ENCODE peak calls at places on chromosomes 13 and 19, in five cellular contexts. U, W, P, X and M are unnamed samples.

GRCh38 chr13:79909664-79910063 is 428.7 kb downstream of the NDFIP2 start:
- DNase-seq in U (no peak), X (no peak), W (no peak), P (no peak), M (no peak)

GRCh38 chr19:18301718-18302111 is 20.3 kb upstream of the JUND start:
- DNase-seq in P (no peak), X (no peak), W (no peak), U (no peak), M (no peak)

GRCh38 chr13:39144941-39145533 is 106.8 kb downstream of the NHLRC3 start:
- DNase-seq in W (peak; percentile 65), X (peak; percentile 76), P (peak; percentile 82), U (peak; percentile 81), M (peak; percentile 50)

GRCh38 chr19:3275068-3275582 is 50.7 kb downstream of the CELF5 start:
- DNase-seq in X (peak; percentile 86), P (peak; percentile 87), W (peak; percentile 10), U (no peak), M (no peak)

GRCh38 chr13:72390909-72391308 is 336.5 kb downstream of the MZT1 start:
- DNase-seq in X (no peak), W (peak; percentile 90), P (no peak), U (no peak), M (no peak)

GRCh38 chr13:80134360-80134759 is 206.6 kb downstream of the SPRY2 start:
- DNase-seq in P (peak; percentile 73), U (no peak), W (no peak), X (no peak), M (no peak)

GRCh38 chr19:48681127-48681470 is 8.3 kb upstream of the NTN5 start:
- DNase-seq in U (no peak), P (no peak), X (no peak), W (no peak), M (no peak)

GRCh38 chr13:42971670-42972355 is 20.2 kb downstream of the EPSTI1 start:
- DNase-seq in P (no peak), W (no peak), X (no peak), U (no peak), M (no peak)

GRCh38 chr13:113493315-113493951 is 2.9 kb upstream of the DCUN1D2 start:
- DNase-seq in U (no peak), W (peak; percentile 92), X (no peak), P (no peak), M (no peak)

GRCh38 chr13:24651718-24652345 is 28.4 kb upstream of the ATP12A start:
- DNase-seq in W (peak; percentile 82), U (no peak), X (no peak), P (no peak), M (no peak)

GRCh38 chr19:10091892-10092641 is 6.0 kb downstream of the SHFL start:
- DNase-seq in W (no peak), U (no peak), P (no peak), X (no peak), M (no peak)

DNA sequence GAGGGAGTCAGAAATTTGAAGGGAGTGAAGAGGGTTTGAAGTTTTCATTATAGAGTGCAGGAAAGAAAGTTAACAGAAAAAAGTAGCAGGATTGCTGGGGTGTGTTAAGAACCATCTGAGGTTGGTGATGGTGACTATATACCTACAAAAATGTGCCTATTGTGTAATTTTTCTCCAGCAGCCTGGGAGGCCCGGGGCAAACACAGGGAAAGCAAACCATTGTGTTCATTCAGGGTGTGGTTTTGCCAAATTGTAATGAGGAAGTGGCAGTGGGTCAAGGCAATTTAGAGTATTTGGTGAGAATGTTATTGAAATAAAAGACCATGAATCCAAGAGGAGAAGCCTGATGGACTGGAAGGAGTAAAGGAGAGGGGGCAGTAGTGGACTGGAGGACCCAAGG is 8.2 kb upstream of the SUCLA2 start:
- DNase-seq in P (no peak), U (no peak), X (no peak), W (peak; percentile 78), M (no peak)
- H3K4me1 ChIP-seq in P (peaks cover 5% of the 10 kb centered on the region), U (no peaks in the 10 kb centered on the region), X (no peaks in the 10 kb centered on the region), W (peaks cover 26% of the 10 kb centered on the region), M (no peaks in the 10 kb centered on the region)

DNA sequence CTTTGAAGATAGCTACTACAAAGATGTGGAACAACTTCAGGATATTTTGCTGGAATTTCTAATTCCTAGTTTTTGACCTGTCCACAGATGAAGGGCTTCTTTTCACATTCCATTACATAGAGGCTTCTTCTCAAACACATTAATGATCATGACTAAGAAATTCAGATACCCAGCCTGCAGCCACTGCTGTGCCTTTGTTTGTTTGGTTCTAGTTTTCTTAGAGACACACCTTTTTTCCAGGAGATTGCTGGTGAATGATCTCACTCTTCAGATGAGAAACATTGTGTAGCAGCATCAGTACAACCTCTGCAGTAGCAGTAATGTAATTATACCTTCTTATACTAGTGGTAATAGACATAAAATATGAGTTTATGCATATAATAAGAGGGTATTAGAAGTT is 5.0 kb downstream of the TDRD3 start:
- DNase-seq in U (no peak), W (peak; percentile 64), P (no peak), X (no peak), M (no peak)
- H3K4me1 ChIP-seq in U (no peaks in the 10 kb centered on the region), W (peaks cover 26% of the 10 kb centered on the region), P (peaks cover 11% of the 10 kb centered on the region), X (peaks cover 19% of the 10 kb centered on the region), M (no peaks in the 10 kb centered on the region)

GRCh38 chr19:43624933-43625332 is 5.5 kb upstream of the ZNF428 start:
- DNase-seq in W (no peak), U (peak; percentile 28), P (peak; percentile 86), X (peak; percentile 32), M (no peak)

GRCh38 chr19:43623889-43624670 is 4.7 kb upstream of the ZNF428 start:
- DNase-seq in W (no peak), U (no peak), X (peak; percentile 51), P (peak; percentile 26), M (no peak)

GRCh38 chr19:43626838-43627237 is 7.4 kb upstream of the ZNF428 start:
- DNase-seq in P (no peak), U (no peak), W (no peak), X (no peak), M (no peak)

GRCh38 chr19:43628646-43629326 is 9.4 kb upstream of the ZNF428 start:
- DNase-seq in P (no peak), X (no peak), W (no peak), U (no peak), M (no peak)

GRCh38 chr19:43625918-43626579 is 6.6 kb upstream of the ZNF428 start:
- DNase-seq in X (peak; percentile 55), U (no peak), P (peak; percentile 26), W (no peak), M (no peak)
- H3K4me1 ChIP-seq in X (no peaks in the 10 kb centered on the region), U (no peaks in the 10 kb centered on the region), P (no peaks in the 10 kb centered on the region), W (no peaks in the 10 kb centered on the region), M (peaks cover 2% of the 10 kb centered on the region)

GRCh38 chr19:47508721-47509120 is 6.1 kb downstream of the NAPA start:
- DNase-seq in U (no peak), X (no peak), P (no peak), W (no peak), M (no peak)

GRCh38 chr19:47510516-47511127 is 4.2 kb downstream of the NAPA start:
- DNase-seq in W (no peak), U (no peak), X (no peak), P (no peak), M (no peak)

GRCh38 chr19:47511128-47511517 is 3.7 kb downstream of the NAPA start:
- DNase-seq in P (no peak), X (no peak), W (no peak), U (peak; percentile 32), M (no peak)

GRCh38 chr19:47509170-47509847 is 5.6 kb downstream of the NAPA start:
- DNase-seq in W (no peak), X (no peak), U (no peak), P (no peak), M (no peak)

GRCh38 chr19:47509973-47510372 is 4.9 kb downstream of the NAPA start:
- DNase-seq in X (no peak), U (no peak), P (no peak), W (peak; percentile 2), M (no peak)
- H3K4me1 ChIP-seq in X (no peaks in the 10 kb centered on the region), U (no peaks in the 10 kb centered on the region), P (peaks cover 14% of the 10 kb centered on the region), W (peaks cover 29% of the 10 kb centered on the region), M (peaks cover 2% of the 10 kb centered on the region)

DNA sequence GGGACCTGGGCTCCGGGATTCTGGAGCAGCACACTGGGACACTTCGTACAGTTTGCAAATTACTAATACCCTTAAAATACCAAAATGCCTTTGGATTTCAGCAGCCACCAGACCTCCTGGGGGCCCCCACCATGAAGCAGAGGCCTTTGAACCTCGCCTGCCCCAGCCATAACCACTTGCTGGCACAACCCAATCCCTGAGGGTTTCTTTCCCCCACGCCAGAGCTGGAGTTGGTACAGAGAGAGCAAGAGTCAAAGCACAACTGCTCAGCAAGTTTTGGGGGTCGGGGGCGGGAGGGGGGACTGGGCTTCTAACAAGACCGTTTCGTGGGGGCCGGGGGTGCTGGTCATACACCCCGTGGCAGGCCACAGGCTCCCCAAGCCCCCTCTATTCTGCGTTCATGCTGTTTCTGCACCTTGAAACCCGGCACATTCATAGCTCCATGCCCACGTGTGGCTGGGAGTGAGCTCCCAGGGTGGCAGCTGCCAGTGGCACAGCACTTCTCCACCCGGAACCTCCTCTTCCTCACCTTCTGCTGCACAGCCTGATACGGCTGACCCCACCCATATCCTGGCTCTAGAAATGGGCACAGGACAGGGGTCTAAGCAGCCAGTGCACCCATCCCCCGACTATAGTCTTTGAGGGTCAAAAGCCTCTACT is 17.1 kb downstream of the PLEKHF1 start:
- DNase-seq in P (no peak), W (no peak), U (no peak), X (no peak), M (no peak)
- H3K4me1 ChIP-seq in P (peaks cover 18% of the 10 kb centered on the region), W (peaks cover 14% of the 10 kb centered on the region), U (no peaks in the 10 kb centered on the region), X (no peaks in the 10 kb centered on the region), M (no peaks in the 10 kb centered on the region)

DNA sequence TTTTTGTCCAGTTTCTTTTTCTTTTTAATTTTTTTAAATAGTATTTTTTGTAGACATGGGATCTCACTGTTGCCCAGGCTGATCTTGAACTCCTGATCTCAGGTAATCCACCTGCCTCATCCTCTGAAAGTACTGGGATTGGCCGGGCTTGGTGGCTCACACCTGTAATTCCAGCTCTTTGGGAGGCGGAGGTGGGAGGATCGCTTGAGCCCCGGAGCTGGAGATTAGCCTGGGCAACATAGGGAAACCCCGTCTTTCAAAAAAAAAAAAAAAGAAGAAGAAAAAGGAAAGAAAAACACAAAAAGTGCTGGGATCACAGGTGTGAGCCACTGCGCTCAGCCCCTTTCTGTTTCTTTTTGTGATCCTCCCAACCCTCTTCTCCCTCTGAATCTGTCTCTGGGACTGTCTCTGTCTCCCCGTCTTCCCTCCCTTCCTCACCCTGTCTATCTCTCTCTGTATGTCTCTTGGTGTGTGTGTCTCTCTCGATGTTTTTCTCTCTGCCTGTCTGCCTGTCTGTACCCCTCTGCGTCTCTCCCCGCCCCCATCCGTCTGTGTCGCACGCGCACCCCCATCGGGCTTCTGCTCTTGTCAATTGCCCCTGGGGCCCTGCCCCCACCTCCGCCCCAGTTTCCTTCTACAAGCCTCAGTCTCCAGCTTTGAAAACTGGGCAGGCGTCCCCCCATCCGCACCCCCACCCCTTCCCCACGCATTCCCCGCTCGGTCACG is 554 bp upstream of the ZFP36 start:
- DNase-seq in W (no peak), U (peak; percentile 82), X (no peak), P (no peak), M (no peak)
- H3K4me1 ChIP-seq in W (peaks cover 52% of the 10 kb centered on the region), U (peaks cover 4% of the 10 kb centered on the region), X (peaks cover 34% of the 10 kb centered on the region), P (peaks cover 24% of the 10 kb centered on the region), M (peaks cover 15% of the 10 kb centered on the region)

DNA sequence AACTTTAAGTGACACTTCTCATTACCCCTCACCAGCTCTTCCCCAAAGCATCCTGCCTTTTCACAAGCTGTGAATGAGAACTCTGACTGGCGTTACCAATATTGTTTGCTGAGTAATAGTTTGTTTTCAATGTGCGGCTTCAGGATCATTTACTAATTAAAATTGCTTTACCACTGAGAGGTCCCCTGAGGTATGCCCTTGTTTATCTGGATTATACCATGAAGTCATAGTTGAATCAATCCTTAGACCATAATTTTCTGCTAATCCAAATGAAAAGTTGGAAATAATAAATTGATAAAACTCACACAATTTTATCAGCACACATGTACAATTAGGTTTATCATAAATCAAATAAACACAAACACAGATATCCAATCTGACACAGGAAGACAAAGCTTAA is 568.8 kb downstream of the PCDH9 start:
- DNase-seq in X (no peak), P (no peak), W (no peak), U (no peak), M (no peak)
- H3K4me1 ChIP-seq in X (peaks cover 3% of the 10 kb centered on the region), P (peaks cover 32% of the 10 kb centered on the region), W (peaks cover 25% of the 10 kb centered on the region), U (no peaks in the 10 kb centered on the region), M (no peaks in the 10 kb centered on the region)

GRCh38 chr19:2274185-2274711 is 7.7 kb downstream of the PEAK3 start:
- DNase-seq in U (no peak), W (no peak), P (no peak), X (no peak), M (no peak)
- H3K4me1 ChIP-seq in U (no peaks in the 10 kb centered on the region), W (peaks cover 17% of the 10 kb centered on the region), P (peaks cover 17% of the 10 kb centered on the region), X (peaks cover 15% of the 10 kb centered on the region), M (peaks cover 6% of the 10 kb centered on the region)